ENCODE peak calls at places on chromosomes 4 and X, in four cellular contexts. L, X, I and D are unnamed samples.

GRCh38 chr4:17385403-17385802 is 126.5 kb downstream of the QDPR start:
- DNase-seq in L (peak; percentile 18), X (peak; percentile 33), I (peak; percentile 24), D (no peak)

GRCh38 chr4:74320559-74321118 is 12.4 kb downstream of the EPGN start:
- DNase-seq in L (peak; percentile 73), X (peak; percentile 18), I (peak; percentile 9), D (no peak)

GRCh38 chr4:157246959-157247358 is 26.4 kb downstream of the GRIA2 start:
- DNase-seq in L (no peak), X (no peak), I (no peak), D (no peak)

GRCh38 chrX:133726211-133726630 is 259.2 kb downstream of the GPC3 start:
- DNase-seq in L (no peak), X (peak; percentile 6), I (no peak), D (no peak)

GRCh38 chr4:156677136-156677535 is 294.5 kb downstream of the PDGFC start:
- DNase-seq in L (peak; percentile 83), X (peak; percentile 57), I (no peak), D (no peak)

GRCh38 chr4:78656968-78657445 is 105.4 kb downstream of the ANXA3 start:
- DNase-seq in L (peak; percentile 86), X (no peak), I (no peak), D (no peak)

GRCh38 chr4:45621926-45622325 is 501.9 kb downstream of the GABRG1 start:
- DNase-seq in L (no peak), X (no peak), I (no peak), D (no peak)

GRCh38 chr4:74874785-74875367 is 58.0 kb upstream of the PARM1 start:
- DNase-seq in L (peak; percentile 55), X (peak; percentile 46), I (peak; percentile 20), D (peak; percentile 2)

GRCh38 chr4:160880186-160880585 is 1283.6 kb downstream of the FSTL5 start:
- DNase-seq in L (no peak), X (no peak), I (no peak), D (no peak)

GRCh38 chrX:111052478-111052877 is 43.5 kb upstream of the PAK3 start:
- DNase-seq in L (no peak), X (no peak), I (no peak), D (no peak)

GRCh38 chrX:105098812-105099211 is 121.7 kb downstream of the TEX13A start:
- DNase-seq in L (no peak), X (no peak), I (no peak), D (no peak)

GRCh38 chr4:2944882-2945526 is 18.2 kb downstream of the NOP14 start:
- DNase-seq in L (no peak), X (no peak), I (no peak), D (no peak)

GRCh38 chr4:91128519-91128918 is 1001.3 kb downstream of the CCSER1 start:
- DNase-seq in L (no peak), X (no peak), I (no peak), D (no peak)

GRCh38 chr4:6641164-6641970 is 882 bp downstream of the MRFAP1 start:
- DNase-seq in L (no peak), X (peak; percentile 23), I (no peak), D (no peak)

GRCh38 chr4:105462042-105462421 is 11.8 kb downstream of the PPA2 start:
- DNase-seq in L (no peak), X (no peak), I (no peak), D (no peak)

GRCh38 chr4:28565434-28565833 is 1704.8 kb downstream of the STIM2 start:
- DNase-seq in L (no peak), X (no peak), I (no peak), D (no peak)

GRCh38 chr4:185312699-185313098 is 83.0 kb downstream of the LRP2BP start:
- DNase-seq in L (no peak), X (no peak), I (no peak), D (no peak)

GRCh38 chrX:80648023-80648422 is 161.7 kb downstream of the BRWD3 start:
- DNase-seq in L (peak; percentile 32), X (no peak), I (no peak), D (no peak)

GRCh38 chr4:113327513-113327912 is 278.1 kb downstream of the ANK2 start:
- DNase-seq in L (no peak), X (peak; percentile 22), I (no peak), D (no peak)

GRCh38 chrX:103688949-103689348 is 2.5 kb upstream of the MORF4L2 start:
- DNase-seq in L (peak; percentile 51), X (no peak), I (no peak), D (no peak)

GRCh38 chr4:186700746-186701145 is 22.9 kb downstream of the FAT1 start:
- DNase-seq in L (no peak), X (no peak), I (no peak), D (no peak)

GRCh38 chr4:152161676-152162330 is 374.1 kb downstream of the FBXW7 start:
- DNase-seq in L (no peak), X (no peak), I (no peak), D (no peak)